ENCODE peak calls at places on chromosomes 11 and 22, in seven cellular contexts. X is OCI-LY7, G is RWPE2, Y is fibroblast of lung, S is prostate gland, D is brain microvascular endothelial cell, P is AG04450. H is an unnamed sample.

GRCh38 chr11:35852056-35852455 is 91.8 kb upstream of the LDLRAD3 start:
- DNase-seq in X (no peak), G (no peak), S (no peak), Y (no peak), P (no peak), D (no peak), H (no peak)

GRCh38 chr11:14012836-14013235 is 50.3 kb downstream of the SPON1 start:
- DNase-seq in P (no peak), Y (peak; percentile 53), X (no peak), G (no peak), S (no peak), D (no peak), H (no peak)

GRCh38 chr11:2446590-2447252 is 1.9 kb downstream of the KCNQ1 start:
- DNase-seq in X (peak; percentile 64), S (no peak), Y (no peak), G (peak; percentile 40), D (no peak), P (no peak), H (peak; percentile 66)

GRCh38 chr11:60910711-60911366 is 3.1 kb upstream of the TMEM109 start:
- DNase-seq in S (no peak), D (no peak), Y (no peak), X (peak; percentile 32), P (no peak), G (no peak), H (no peak)

GRCh38 chr22:46075764-46076531 is 74.4 kb upstream of the PPARA start:
- DNase-seq in S (no peak), Y (no peak), P (no peak), X (no peak), D (no peak), G (peak; percentile 47), H (peak; percentile 37)

GRCh38 chr22:36220457-36220921 is 18.8 kb downstream of the APOL2 start:
- DNase-seq in G (no peak), X (no peak), Y (peak; percentile 65), S (peak; percentile 61), P (no peak), D (peak; percentile 51), H (no peak)

GRCh38 chr11:64306876-64307622 is 1.7 kb downstream of the ESRRA start:
- DNase-seq in D (no peak), Y (no peak), X (peak; percentile 21), S (no peak), P (no peak), G (peak; percentile 66), H (no peak)

GRCh38 chr11:100543386-100543785 is 143.7 kb upstream of the ARHGAP42 start:
- DNase-seq in S (no peak), P (no peak), D (no peak), Y (no peak), G (no peak), X (no peak), H (no peak)

GRCh38 chr11:130002352-130002845 is at the start of gene PRDM10:
- DNase-seq in S (peak; percentile 91), G (peak; percentile 91), P (peak; percentile 79), D (peak; percentile 82), X (peak; percentile 98), Y (peak; percentile 91), H (no peak)

GRCh38 chr11:22431074-22431473 is 92.9 kb downstream of the SLC17A6 start:
- DNase-seq in P (no peak), Y (no peak), D (no peak), S (no peak), G (no peak), X (no peak), H (no peak)

GRCh38 chr11:14386081-14386480 is 27.1 kb upstream of the RRAS2 start:
- DNase-seq in X (no peak), D (no peak), G (no peak), Y (no peak), P (no peak), S (no peak), H (no peak)

GRCh38 chr22:50733521-50734342 is 4.3 kb upstream of the ACR start:
- DNase-seq in Y (peak; percentile 23), X (no peak), D (no peak), G (peak; percentile 28), P (peak; percentile 26), S (no peak), H (peak; percentile 29)

GRCh38 chr11:109978895-109979294 is 114.3 kb upstream of the ZC3H12C start:
- DNase-seq in D (no peak), P (no peak), S (no peak), Y (peak; percentile 27), X (no peak), G (no peak), H (no peak)

GRCh38 chr22:17234144-17234623 is 14.9 kb upstream of the ADA2 start:
- DNase-seq in X (no peak), P (no peak), G (no peak), Y (peak; percentile 6), D (no peak), S (no peak), H (no peak)

GRCh38 chr11:65417221-65417701 is 5.3 kb upstream of the NEAT1 start:
- DNase-seq in Y (peak; percentile 12), P (no peak), S (peak; percentile 36), X (peak; percentile 63), G (peak; percentile 56), D (no peak), H (peak; percentile 86)

GRCh38 chr11:12069053-12069676 is 41.2 kb upstream of the MICAL2 start:
- DNase-seq in D (no peak), Y (no peak), G (no peak), P (no peak), S (no peak), X (no peak), H (no peak)

GRCh38 chr11:82683029-82683428 is 50.6 kb downstream of the FAM181B start:
- DNase-seq in X (no peak), Y (no peak), D (no peak), G (no peak), S (no peak), P (no peak), H (no peak)

GRCh38 chr22:27488456-27489224 is 312.9 kb downstream of the MN1 start:
- DNase-seq in X (no peak), Y (no peak), P (no peak), D (peak; percentile 27), G (no peak), S (no peak), H (no peak)
- H3K27ac ChIP-seq in X (no peak overlapping the region), Y (no peak overlapping the region), P (no peak overlapping the region), D (peak overlapping the region; percentile 23), G (peak overlapping the region; percentile 56), S (no peak overlapping the region), H (no peak overlapping the region)

GRCh38 chr11:93536346-93536871 is 6.8 kb downstream of the SMCO4 start:
- DNase-seq in G (no peak), D (no peak), Y (no peak), X (no peak), S (no peak), P (no peak), H (no peak)

GRCh38 chr11:93537767-93538261 is 5.4 kb downstream of the SMCO4 start:
- DNase-seq in D (no peak), P (no peak), Y (peak; percentile 52), X (no peak), G (no peak), S (peak; percentile 45), H (peak; percentile 78)

GRCh38 chr11:93540337-93540736 is 2.9 kb downstream of the SMCO4 start:
- DNase-seq in S (no peak), P (no peak), Y (no peak), G (no peak), X (no peak), D (no peak), H (no peak)

GRCh38 chr11:93541154-93541553 is 2.0 kb downstream of the SMCO4 start:
- DNase-seq in D (no peak), P (no peak), G (no peak), S (no peak), X (no peak), Y (no peak), H (no peak)

GRCh38 chr11:93537022-93537421 is 6.2 kb downstream of the SMCO4 start:
- DNase-seq in G (no peak), X (no peak), S (peak; percentile 43), D (no peak), P (no peak), Y (no peak), H (no peak)
- H3K4me3 ChIP-seq in G (no peak overlapping the region), X (no peak overlapping the region), S (no peak overlapping the region), D (no peak overlapping the region), P (no peak overlapping the region), Y (no peak overlapping the region), H (peak overlapping the region; percentile 19)

DNA sequence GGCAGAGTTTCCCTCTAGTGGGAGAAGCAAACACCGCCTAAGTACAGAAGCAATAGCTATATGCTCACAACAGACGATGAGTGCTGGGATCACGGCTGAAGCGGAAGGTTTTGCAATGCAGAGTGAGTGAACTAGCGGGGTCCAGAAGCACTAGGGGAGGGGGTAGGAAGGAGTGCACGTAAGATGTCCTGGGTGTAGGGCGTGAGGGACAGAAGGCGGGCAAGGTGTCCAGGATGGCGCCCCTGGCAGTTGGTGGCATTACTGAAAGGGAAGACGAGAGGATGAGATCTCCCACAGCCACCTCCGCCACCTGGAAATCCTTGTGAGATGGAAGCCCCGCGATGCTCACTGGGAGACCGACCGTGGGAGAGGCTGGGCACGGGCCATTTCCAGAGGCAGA is 81.0 kb downstream of the ETS1 start:
- DNase-seq in S (no peak), G (no peak), Y (no peak), D (no peak), X (no peak), P (no peak), H (no peak)
- TF ChIP-seq CTCF in S (no peak), G (no peak), Y (no peak), D (peak; percentile 39), X (no peak), P (peak; percentile 13), H (no peak)

GRCh38 chr22:20744456-20744855 is 29.5 kb upstream of the SERPIND1 start:
- DNase-seq in Y (no peak), X (no peak), S (no peak), G (no peak), D (no peak), P (no peak), H (peak; percentile 73)

GRCh38 chr22:20745177-20745576 is 28.7 kb upstream of the SERPIND1 start:
- DNase-seq in P (no peak), X (no peak), Y (no peak), G (no peak), D (no peak), S (no peak), H (no peak)

GRCh38 chr22:20748082-20748481 is 25.8 kb upstream of the SERPIND1 start:
- DNase-seq in S (no peak), Y (no peak), P (no peak), X (no peak), G (no peak), D (no peak), H (peak; percentile 29)

GRCh38 chr22:20747223-20747622 is 26.7 kb upstream of the SERPIND1 start:
- DNase-seq in G (no peak), D (no peak), Y (no peak), S (no peak), P (no peak), X (no peak), H (peak; percentile 8)

DNA sequence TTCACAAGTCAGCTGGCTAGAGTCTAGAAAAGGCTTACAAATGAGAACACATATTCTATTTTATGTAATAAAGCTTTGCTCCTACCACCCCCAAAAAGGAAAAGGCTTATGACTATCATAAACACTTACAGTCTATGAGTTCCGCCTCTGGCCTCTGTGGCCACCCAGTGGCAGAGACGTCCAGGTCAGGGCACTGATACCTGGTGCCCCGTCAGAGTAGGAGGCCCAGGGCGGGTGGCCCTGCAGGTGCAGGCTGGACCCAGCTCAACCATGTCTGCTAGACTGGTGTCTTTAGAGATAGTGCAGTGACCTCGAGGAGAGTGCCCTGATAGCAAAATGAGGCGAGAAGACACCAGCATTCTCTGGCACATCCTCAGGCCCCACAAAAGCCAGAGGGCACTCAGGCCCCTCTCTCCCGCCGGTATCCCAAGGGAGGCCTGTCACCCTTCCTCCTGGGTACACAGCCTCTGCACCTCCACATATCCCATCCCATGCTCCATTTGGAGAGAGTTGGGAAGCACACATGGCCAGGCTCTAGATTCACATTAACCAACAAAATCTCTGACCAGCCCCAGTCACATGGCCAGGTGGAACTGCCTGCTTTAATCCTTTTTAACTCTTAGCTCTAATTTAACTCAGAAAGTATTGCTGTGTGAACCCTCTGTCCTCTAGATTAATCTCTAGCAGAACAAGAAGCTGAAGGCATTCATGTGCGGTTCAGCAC is 27.3 kb upstream of the SERPIND1 start:
- DNase-seq in S (no peak), Y (no peak), G (no peak), P (no peak), D (no peak), X (no peak), H (peak; percentile 69)
- H3K27ac ChIP-seq in S (no peak overlapping the region), Y (no peak overlapping the region), G (no peak overlapping the region), P (no peak overlapping the region), D (no peak overlapping the region), X (no peak overlapping the region), H (no peak overlapping the region)

H was measured in left lung.